ENCODE peak calls at places on chromosomes 1 and 21, in seven cellular contexts. K, A, F, O, I, L and R are unnamed samples.

GRCh38 chr21:32807717-32808380 is 36.3 kb upstream of the PAXBP1 start:
- DNase-seq in K (no peak), L (no peak), I (no peak), A (no peak), O (peak; percentile 83), F (no peak), R (no peak)

GRCh38 chr1:36864182-36865079 is 169.9 kb downstream of the GRIK3 start:
- DNase-seq in A (no peak), K (no peak), I (peak; percentile 37), F (no peak), O (no peak), L (no peak), R (peak; percentile 18)

GRCh38 chr1:235329139-235329808 is 904 bp downstream of the GGPS1 start:
- DNase-seq in A (peak; percentile 55), F (no peak), O (peak; percentile 49), I (no peak), K (peak; percentile 52), L (peak; percentile 74), R (peak; percentile 78)

GRCh38 chr1:16226129-16226494 is 10.9 kb downstream of the CPLANE2 start:
- DNase-seq in I (no peak), F (no peak), K (no peak), A (no peak), O (no peak), L (no peak), R (peak; percentile 37)

GRCh38 chr1:31227891-31228290 is 11.8 kb downstream of the NKAIN1 start:
- DNase-seq in L (no peak), I (no peak), A (no peak), K (no peak), F (no peak), O (peak; percentile 20), R (no peak)

GRCh38 chr1:113452921-113453770 is 62.8 kb downstream of the MAGI3 start:
- DNase-seq in A (peak; percentile 46), I (no peak), K (peak; percentile 52), O (peak; percentile 41), L (no peak), F (no peak), R (no peak)

GRCh38 chr21:21415741-21416140 is 417.5 kb downstream of the NCAM2 start:
- DNase-seq in L (no peak), K (no peak), A (no peak), I (no peak), F (no peak), O (peak; percentile 56), R (no peak)

GRCh38 chr1:34113362-34113761 is 51.7 kb downstream of the CSMD2 start:
- DNase-seq in A (peak; percentile 51), O (no peak), F (no peak), K (peak; percentile 10), I (peak; percentile 25), L (no peak), R (no peak)

GRCh38 chr1:92587445-92587844 is 100.7 kb upstream of the GFI1 start:
- DNase-seq in K (no peak), L (no peak), F (no peak), A (no peak), I (no peak), O (no peak), R (no peak)

GRCh38 chr1:158570480-158570879 is at the start of gene OR6P1:
- DNase-seq in L (no peak), O (no peak), I (no peak), K (no peak), F (no peak), A (no peak), R (no peak)

GRCh38 chr1:203673550-203674411 is 47.1 kb downstream of the ATP2B4 start:
- DNase-seq in K (peak; percentile 93), I (no peak), O (peak; percentile 94), F (peak; percentile 80), A (no peak), L (no peak), R (peak; percentile 80)

GRCh38 chr1:114314098-114314497 is 160.4 kb upstream of the SYT6 start:
- DNase-seq in L (no peak), K (peak; percentile 63), F (no peak), I (no peak), A (no peak), O (peak; percentile 82), R (no peak)

GRCh38 chr1:163628034-163628773 is 306.4 kb downstream of the NUF2 start:
- DNase-seq in A (no peak), O (no peak), K (no peak), F (no peak), L (no peak), I (no peak), R (no peak)

GRCh38 chr1:201354151-201354900 is 23.2 kb downstream of the TNNT2 start:
- DNase-seq in K (no peak), I (no peak), L (no peak), A (no peak), O (no peak), F (peak; percentile 21), R (peak; percentile 28)

GRCh38 chr21:41207401-41208388 is 39.7 kb downstream of the BACE2 start:
- DNase-seq in F (peak; percentile 88), L (peak; percentile 82), K (no peak), O (peak; percentile 83), A (peak; percentile 59), I (no peak), R (peak; percentile 90)

GRCh38 chr1:201357636-201358348 is 19.7 kb downstream of the TNNT2 start:
- DNase-seq in I (no peak), A (peak; percentile 36), L (no peak), O (no peak), K (no peak), F (peak; percentile 58), R (peak; percentile 24)

GRCh38 chr21:35231115-35231514 is 182.0 kb upstream of the RUNX1 start:
- DNase-seq in A (no peak), F (no peak), I (no peak), O (peak; percentile 63), K (peak; percentile 31), L (no peak), R (no peak)

GRCh38 chr1:168342572-168343280 is 62.0 kb downstream of the TBX19 start:
- DNase-seq in F (peak; percentile 90), K (peak; percentile 87), I (peak; percentile 76), O (peak; percentile 86), A (peak; percentile 90), L (peak; percentile 91), R (peak; percentile 94)

GRCh38 chr1:101316276-101316675 is 79.5 kb downstream of the S1PR1 start:
- DNase-seq in L (no peak), K (no peak), F (no peak), I (no peak), O (no peak), A (no peak), R (no peak)

GRCh38 chr1:1610796-1611597 is 4.3 kb upstream of the MIB2 start:
- DNase-seq in K (no peak), O (no peak), A (no peak), I (no peak), F (peak; percentile 33), L (no peak), R (peak; percentile 43)

GRCh38 chr1:84412316-84412942 is 14.1 kb downstream of the DNASE2B start:
- DNase-seq in L (no peak), O (peak; percentile 87), F (no peak), I (no peak), A (no peak), K (peak; percentile 63), R (no peak)

GRCh38 chr1:159936284-159936904 is 9.0 kb downstream of the IGSF9 start:
- DNase-seq in K (peak; percentile 87), L (no peak), F (peak; percentile 62), O (peak; percentile 16), I (no peak), A (peak; percentile 53), R (peak; percentile 85)

GRCh38 chr1:161200421-161200991 is 1.7 kb upstream of the ADAMTS4 start:
- DNase-seq in K (no peak), L (no peak), I (no peak), O (no peak), A (no peak), F (no peak), R (peak; percentile 71)

DNA sequence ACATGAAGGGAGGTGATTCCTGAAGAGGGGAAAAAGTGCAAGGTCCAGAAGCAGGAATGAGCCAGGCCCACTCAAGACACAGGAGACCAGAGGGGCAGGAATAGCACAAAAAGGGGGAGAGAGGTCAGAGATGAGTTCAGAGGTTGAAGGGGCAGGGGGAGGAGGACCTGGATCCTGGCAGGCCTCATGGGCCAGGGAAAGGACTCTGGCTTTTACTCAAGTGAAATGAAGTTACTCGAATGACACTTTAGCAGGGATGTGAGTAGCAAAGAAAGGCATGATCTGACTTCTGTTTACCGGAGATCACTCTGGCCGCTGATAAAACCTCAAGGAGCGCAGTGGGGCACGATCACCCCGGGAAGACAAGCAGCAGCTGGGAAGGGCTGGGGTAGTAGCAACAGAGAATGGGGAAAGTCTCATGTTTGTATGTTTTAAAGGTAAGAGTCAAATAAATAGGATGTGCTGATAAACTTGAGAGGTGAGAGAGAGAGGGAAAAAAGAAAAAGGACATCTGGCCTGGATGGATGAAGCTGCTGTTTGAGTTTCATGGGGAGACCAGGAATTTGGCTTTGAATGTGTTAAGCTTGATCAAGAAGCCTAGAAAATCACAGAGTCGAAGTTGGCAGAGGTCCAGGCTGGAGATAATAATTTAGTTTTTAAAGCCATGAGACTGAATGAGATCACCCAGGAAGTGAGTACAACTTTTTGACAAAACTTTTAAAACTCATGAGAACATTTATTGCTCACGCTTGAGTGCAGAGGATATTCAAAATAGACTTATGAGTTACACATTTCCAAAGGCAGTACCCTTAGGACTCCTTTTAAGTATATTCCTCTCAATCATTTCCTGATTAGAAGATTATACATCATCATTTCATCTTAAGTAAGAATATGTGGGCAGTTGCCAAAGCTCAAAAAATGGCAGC is 156.0 kb downstream of the RERE start:
- DNase-seq in A (no peak), L (no peak), I (no peak), K (peak; percentile 16), F (peak; percentile 49), O (peak; percentile 90), R (no peak)
- H3K27ac ChIP-seq in A (peak overlapping the region; percentile 91), L (peak overlapping the region; percentile 61), I (no peak overlapping the region), K (no peak overlapping the region), F (peak overlapping the region; percentile 60), O (peak overlapping the region; percentile 92), R (peak overlapping the region; percentile 38)

GRCh38 chr1:25728301-25728935 is 71.6 kb upstream of the SELENON start:
- DNase-seq in O (no peak), A (no peak), K (peak; percentile 70), L (no peak), I (no peak), F (no peak), R (no peak)
- H3K27ac ChIP-seq in O (no peak overlapping the region), A (peak overlapping the region; percentile 94), K (no peak overlapping the region), L (no peak overlapping the region), I (no peak overlapping the region), F (peak overlapping the region; percentile 75), R (peak overlapping the region; percentile 35)

DNA sequence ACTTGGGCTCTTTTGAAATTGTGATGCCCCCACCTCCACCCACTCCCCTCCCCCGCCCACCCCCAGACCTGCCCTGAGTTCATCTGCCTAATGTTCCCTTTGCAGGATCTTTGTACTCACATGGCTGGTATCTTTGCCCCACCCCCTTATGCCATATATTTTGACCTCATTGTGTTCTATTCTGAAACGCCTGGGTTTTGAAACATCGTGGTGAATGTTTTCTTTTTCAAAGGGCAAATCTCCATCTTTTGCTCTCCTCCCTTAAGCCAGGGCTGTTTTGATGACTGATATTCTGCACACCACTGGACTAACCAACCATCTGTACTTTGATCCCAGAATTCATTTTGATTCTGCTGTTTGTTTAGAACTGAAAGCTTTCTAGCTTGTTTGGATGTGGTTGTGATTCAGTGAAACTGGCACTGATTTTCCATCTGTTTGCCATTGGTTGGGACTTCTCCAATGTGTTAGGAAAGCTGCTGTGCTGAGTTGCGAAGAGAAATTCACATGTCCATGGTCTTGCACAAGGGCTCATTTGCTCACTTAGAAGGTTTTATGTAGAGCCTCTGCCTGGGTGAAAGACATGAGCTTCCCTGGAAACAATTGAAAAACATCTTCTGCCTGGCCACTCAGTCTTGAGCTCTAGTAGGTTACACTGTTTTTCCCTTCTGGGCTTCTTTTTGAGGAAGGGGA is 16.5 kb downstream of the SMAP2 start:
- DNase-seq in L (no peak), O (peak; percentile 51), I (no peak), A (no peak), F (no peak), K (peak; percentile 22), R (no peak)
- H3K27ac ChIP-seq in L (peak overlapping the region; percentile 48), O (peak overlapping the region; percentile 63), I (no peak overlapping the region), A (no peak overlapping the region), F (peak overlapping the region; percentile 14), K (no peak overlapping the region), R (no peak overlapping the region)

GRCh38 chr1:20359451-20360330 is 69.0 kb downstream of the VWA5B1 start:
- DNase-seq in K (no peak), F (no peak), A (no peak), I (no peak), L (no peak), O (no peak), R (no peak)
- H3K27ac ChIP-seq in K (no peak overlapping the region), F (no peak overlapping the region), A (no peak overlapping the region), I (no peak overlapping the region), L (no peak overlapping the region), O (no peak overlapping the region), R (peak overlapping the region; percentile 76)